ENCODE peak calls at places on chromosomes 5 and 9, in four cellular contexts. One of them, this sample, is unnamed.
A peak's percentile ranks its signal among the peaks of the same experiment; 100 is the strongest.

GRCh38 chr5:10338996-10339903 is 14.2 kb upstream of the MARCHF6 start:
- DNase-seq in ovary: no peak
- DNase-seq in activated T-helper 1 cell treated with anti-CD3 and anti-CD28 coated beads, Interleukin-2, amount 50 U/mL, for 16 hours: no peak
- DNase-seq in NCI-H1930: peak; percentile 61
- DNase-seq in this sample: no peak

GRCh38 chr5:2303391-2304100 is 420.8 kb upstream of the IRX4 start:
- DNase-seq in ovary: no peak
- DNase-seq in activated T-helper 1 cell treated with anti-CD3 and anti-CD28 coated beads, Interleukin-2, amount 50 U/mL, for 16 hours: no peak
- DNase-seq in NCI-H1930: no peak
- DNase-seq in this sample: peak; percentile 46

GRCh38 chr9:86550411-86550810 is 196.2 kb upstream of the TUT7 start:
- DNase-seq in NCI-H1930: no peak
- DNase-seq in ovary: no peak
- DNase-seq in activated T-helper 1 cell treated with anti-CD3 and anti-CD28 coated beads, Interleukin-2, amount 50 U/mL, for 16 hours: no peak
- DNase-seq in this sample: no peak

GRCh38 chr5:146073239-146073900 is 32.0 kb downstream of the PLAC8L1 start:
- DNase-seq in ovary: no peak
- DNase-seq in NCI-H1930: no peak
- DNase-seq in activated T-helper 1 cell treated with anti-CD3 and anti-CD28 coated beads, Interleukin-2, amount 50 U/mL, for 16 hours: no peak
- DNase-seq in this sample: no peak

GRCh38 chr5:134223406-134224251 is 2.2 kb downstream of the PPP2CA start:
- DNase-seq in ovary: no peak
- DNase-seq in NCI-H1930: no peak
- DNase-seq in activated T-helper 1 cell treated with anti-CD3 and anti-CD28 coated beads, Interleukin-2, amount 50 U/mL, for 16 hours: no peak
- DNase-seq in this sample: no peak

GRCh38 chr9:126329476-126330275 is 3.0 kb downstream of the MVB12B start:
- DNase-seq in NCI-H1930: no peak
- DNase-seq in ovary: no peak
- DNase-seq in activated T-helper 1 cell treated with anti-CD3 and anti-CD28 coated beads, Interleukin-2, amount 50 U/mL, for 16 hours: no peak
- DNase-seq in this sample: peak; percentile 57

GRCh38 chr5:132460835-132461230 is 29.7 kb downstream of the IRF1 start:
- DNase-seq in NCI-H1930: no peak
- DNase-seq in activated T-helper 1 cell treated with anti-CD3 and anti-CD28 coated beads, Interleukin-2, amount 50 U/mL, for 16 hours: no peak
- DNase-seq in ovary: no peak
- DNase-seq in this sample: no peak

GRCh38 chr5:179668404-179668803 is 12.4 kb downstream of the CBY3 start:
- DNase-seq in activated T-helper 1 cell treated with anti-CD3 and anti-CD28 coated beads, Interleukin-2, amount 50 U/mL, for 16 hours: peak; percentile 19
- DNase-seq in ovary: no peak
- DNase-seq in NCI-H1930: no peak
- DNase-seq in this sample: no peak

GRCh38 chr9:112945620-112946208 is 55.0 kb upstream of the SLC46A2 start:
- DNase-seq in activated T-helper 1 cell treated with anti-CD3 and anti-CD28 coated beads, Interleukin-2, amount 50 U/mL, for 16 hours: no peak
- DNase-seq in NCI-H1930: no peak
- DNase-seq in ovary: no peak
- DNase-seq in this sample: no peak

GRCh38 chr9:124297553-124297905 is 39.8 kb downstream of the NEK6 start:
- DNase-seq in activated T-helper 1 cell treated with anti-CD3 and anti-CD28 coated beads, Interleukin-2, amount 50 U/mL, for 16 hours: no peak
- DNase-seq in NCI-H1930: no peak
- DNase-seq in ovary: peak; percentile 66
- DNase-seq in this sample: no peak

GRCh38 chr5:89930591-89931383 is 478.8 kb downstream of the CETN3 start:
- DNase-seq in ovary: no peak
- DNase-seq in activated T-helper 1 cell treated with anti-CD3 and anti-CD28 coated beads, Interleukin-2, amount 50 U/mL, for 16 hours: no peak
- DNase-seq in NCI-H1930: no peak
- DNase-seq in this sample: no peak

GRCh38 chr5:135462304-135462703 is 10.2 kb upstream of the TIFAB start:
- DNase-seq in NCI-H1930: peak; percentile 28
- DNase-seq in activated T-helper 1 cell treated with anti-CD3 and anti-CD28 coated beads, Interleukin-2, amount 50 U/mL, for 16 hours: no peak
- DNase-seq in ovary: no peak
- DNase-seq in this sample: no peak

GRCh38 chr9:130478731-130479575 is 34.2 kb downstream of the ASS1 start:
- DNase-seq in activated T-helper 1 cell treated with anti-CD3 and anti-CD28 coated beads, Interleukin-2, amount 50 U/mL, for 16 hours: no peak
- DNase-seq in ovary: no peak
- DNase-seq in NCI-H1930: no peak
- DNase-seq in this sample: no peak

GRCh38 chr5:40385544-40385943 is 294.2 kb upstream of the PTGER4 start:
- DNase-seq in activated T-helper 1 cell treated with anti-CD3 and anti-CD28 coated beads, Interleukin-2, amount 50 U/mL, for 16 hours: no peak
- DNase-seq in ovary: no peak
- DNase-seq in NCI-H1930: no peak
- DNase-seq in this sample: no peak

GRCh38 chr5:78813906-78814518 is 165.4 kb upstream of the LHFPL2 start:
- DNase-seq in NCI-H1930: no peak
- DNase-seq in ovary: no peak
- DNase-seq in activated T-helper 1 cell treated with anti-CD3 and anti-CD28 coated beads, Interleukin-2, amount 50 U/mL, for 16 hours: no peak
- DNase-seq in this sample: no peak

GRCh38 chr9:1929722-1930621 is 85.2 kb upstream of the SMARCA2 start:
- DNase-seq in activated T-helper 1 cell treated with anti-CD3 and anti-CD28 coated beads, Interleukin-2, amount 50 U/mL, for 16 hours: no peak
- DNase-seq in ovary: no peak
- DNase-seq in NCI-H1930: no peak
- DNase-seq in this sample: no peak

GRCh38 chr9:17018001-17018491 is 116.8 kb upstream of the CNTLN start:
- DNase-seq in ovary: peak; percentile 19
- DNase-seq in NCI-H1930: no peak
- DNase-seq in activated T-helper 1 cell treated with anti-CD3 and anti-CD28 coated beads, Interleukin-2, amount 50 U/mL, for 16 hours: no peak
- DNase-seq in this sample: no peak

This sample was measured in coronary artery.